ENCODE peak calls at places on chromosomes 3 and 15, in seven cellular contexts. One of them, this sample, is unnamed.

GRCh38 chr3:12486001-12486400 is 1.7 kb downstream of the TSEN2 start:
- DNase-seq in CD4-positive, alpha-beta T cell: no peak
- DNase-seq in heart right ventricle: no peak
- DNase-seq in WERI-Rb-1: no peak
- DNase-seq in pancreas: no peak
- DNase-seq in IMR-90: no peak
- DNase-seq in stomach: no peak
- DNase-seq in this sample: no peak

GRCh38 chr3:55893045-55893664 is 406.0 kb upstream of the WNT5A start:
- DNase-seq in CD4-positive, alpha-beta T cell: no peak
- DNase-seq in heart right ventricle: no peak
- DNase-seq in WERI-Rb-1: no peak
- DNase-seq in pancreas: no peak
- DNase-seq in IMR-90: peak
- DNase-seq in stomach: no peak
- DNase-seq in this sample: no peak

GRCh38 chr15:34031987-34032760 is 6.8 kb downstream of the AVEN start:
- DNase-seq in CD4-positive, alpha-beta T cell: no peak
- DNase-seq in heart right ventricle: no peak
- DNase-seq in WERI-Rb-1: no peak
- DNase-seq in pancreas: no peak
- DNase-seq in IMR-90: no peak
- DNase-seq in stomach: no peak
- DNase-seq in this sample: no peak

GRCh38 chr3:80307844-80308243 is 540.0 kb upstream of the ROBO1 start:
- DNase-seq in CD4-positive, alpha-beta T cell: no peak
- DNase-seq in heart right ventricle: no peak
- DNase-seq in WERI-Rb-1: no peak
- DNase-seq in pancreas: no peak
- DNase-seq in IMR-90: no peak
- DNase-seq in stomach: no peak
- DNase-seq in this sample: no peak

GRCh38 chr15:43285609-43286037 is 18.9 kb upstream of the TGM5 start:
- DNase-seq in CD4-positive, alpha-beta T cell: no peak
- DNase-seq in heart right ventricle: no peak
- DNase-seq in WERI-Rb-1: peak
- DNase-seq in pancreas: no peak
- DNase-seq in IMR-90: peak
- DNase-seq in stomach: peak
- DNase-seq in this sample: peak

GRCh38 chr3:107959767-107960166 is 131.1 kb downstream of the CD47 start:
- DNase-seq in CD4-positive, alpha-beta T cell: no peak
- DNase-seq in heart right ventricle: no peak
- DNase-seq in WERI-Rb-1: no peak
- DNase-seq in pancreas: no peak
- DNase-seq in IMR-90: peak
- DNase-seq in stomach: no peak
- DNase-seq in this sample: no peak

GRCh38 chr3:52527039-52527731 is 6.5 kb downstream of the NT5DC2 start:
- DNase-seq in CD4-positive, alpha-beta T cell: no peak
- DNase-seq in heart right ventricle: peak
- DNase-seq in WERI-Rb-1: no peak
- DNase-seq in pancreas: peak
- DNase-seq in IMR-90: no peak
- DNase-seq in stomach: no peak
- DNase-seq in this sample: no peak

GRCh38 chr3:7813412-7813811 is 688.2 kb upstream of the LMCD1 start:
- DNase-seq in CD4-positive, alpha-beta T cell: no peak
- DNase-seq in heart right ventricle: no peak
- DNase-seq in WERI-Rb-1: peak
- DNase-seq in pancreas: no peak
- DNase-seq in IMR-90: no peak
- DNase-seq in stomach: no peak
- DNase-seq in this sample: no peak

GRCh38 chr3:71579934-71580318 is 3.6 kb downstream of the FOXP1 start:
- DNase-seq in CD4-positive, alpha-beta T cell: no peak
- DNase-seq in heart right ventricle: no peak
- DNase-seq in WERI-Rb-1: no peak
- DNase-seq in pancreas: no peak
- DNase-seq in IMR-90: peak
- DNase-seq in stomach: no peak
- DNase-seq in this sample: no peak

GRCh38 chr3:50675179-50676030 is 678 bp downstream of the DOCK3 start:
- DNase-seq in CD4-positive, alpha-beta T cell: peak
- DNase-seq in heart right ventricle: peak
- DNase-seq in WERI-Rb-1: peak
- DNase-seq in pancreas: peak
- DNase-seq in IMR-90: no peak
- DNase-seq in stomach: no peak
- DNase-seq in this sample: peak

GRCh38 chr3:94024385-94024784 is 4.0 kb downstream of the STX19 start:
- DNase-seq in CD4-positive, alpha-beta T cell: no peak
- DNase-seq in heart right ventricle: no peak
- DNase-seq in WERI-Rb-1: no peak
- DNase-seq in pancreas: no peak
- DNase-seq in IMR-90: peak
- DNase-seq in stomach: no peak
- DNase-seq in this sample: no peak

GRCh38 chr3:161854232-161854771 is 357.7 kb downstream of the OTOL1 start:
- DNase-seq in CD4-positive, alpha-beta T cell: no peak
- DNase-seq in heart right ventricle: no peak
- DNase-seq in WERI-Rb-1: peak
- DNase-seq in pancreas: peak
- DNase-seq in IMR-90: peak
- DNase-seq in stomach: peak
- DNase-seq in this sample: no peak

GRCh38 chr3:185270956-185271332 is 17.1 kb upstream of the EHHADH start:
- DNase-seq in CD4-positive, alpha-beta T cell: no peak
- DNase-seq in heart right ventricle: no peak
- DNase-seq in WERI-Rb-1: no peak
- DNase-seq in pancreas: no peak
- DNase-seq in IMR-90: no peak
- DNase-seq in stomach: no peak
- DNase-seq in this sample: no peak

GRCh38 chr3:118772036-118773030 is 262.3 kb downstream of the IGSF11 start:
- DNase-seq in CD4-positive, alpha-beta T cell: no peak
- DNase-seq in heart right ventricle: no peak
- DNase-seq in WERI-Rb-1: no peak
- DNase-seq in pancreas: no peak
- DNase-seq in IMR-90: no peak
- DNase-seq in stomach: no peak
- DNase-seq in this sample: no peak

GRCh38 chr3:172675371-172676193 is 35.3 kb downstream of the NCEH1 start:
- DNase-seq in CD4-positive, alpha-beta T cell: no peak
- DNase-seq in heart right ventricle: no peak
- DNase-seq in WERI-Rb-1: no peak
- DNase-seq in pancreas: no peak
- DNase-seq in IMR-90: peak
- DNase-seq in stomach: no peak
- DNase-seq in this sample: no peak

GRCh38 chr3:106957021-106957420 is 420.2 kb upstream of the CCDC54 start:
- DNase-seq in CD4-positive, alpha-beta T cell: no peak
- DNase-seq in heart right ventricle: no peak
- DNase-seq in WERI-Rb-1: no peak
- DNase-seq in pancreas: no peak
- DNase-seq in IMR-90: peak
- DNase-seq in stomach: no peak
- DNase-seq in this sample: no peak

GRCh38 chr15:40269604-40270003 is 13.3 kb downstream of the ANKRD63 start:
- DNase-seq in CD4-positive, alpha-beta T cell: no peak
- DNase-seq in heart right ventricle: no peak
- DNase-seq in WERI-Rb-1: no peak
- DNase-seq in pancreas: no peak
- DNase-seq in IMR-90: no peak
- DNase-seq in stomach: no peak
- DNase-seq in this sample: no peak

GRCh38 chr3:78979083-78979482 is 788.7 kb downstream of the ROBO1 start:
- DNase-seq in CD4-positive, alpha-beta T cell: no peak
- DNase-seq in heart right ventricle: no peak
- DNase-seq in WERI-Rb-1: no peak
- DNase-seq in pancreas: no peak
- DNase-seq in IMR-90: no peak
- DNase-seq in stomach: no peak
- DNase-seq in this sample: no peak

GRCh38 chr3:104040896-104041295 is 1325.8 kb upstream of the ALCAM start:
- DNase-seq in CD4-positive, alpha-beta T cell: no peak
- DNase-seq in heart right ventricle: no peak
- DNase-seq in WERI-Rb-1: no peak
- DNase-seq in pancreas: no peak
- DNase-seq in IMR-90: no peak
- DNase-seq in stomach: no peak
- DNase-seq in this sample: no peak

GRCh38 chr3:116947148-116947547 is 237.6 kb downstream of the TUSC7 start:
- DNase-seq in CD4-positive, alpha-beta T cell: no peak
- DNase-seq in heart right ventricle: no peak
- DNase-seq in WERI-Rb-1: no peak
- DNase-seq in pancreas: no peak
- DNase-seq in IMR-90: no peak
- DNase-seq in stomach: no peak
- DNase-seq in this sample: no peak

GRCh38 chr3:13483988-13484695 is 4.0 kb downstream of the HDAC11 start:
- DNase-seq in CD4-positive, alpha-beta T cell: no peak
- DNase-seq in heart right ventricle: no peak
- DNase-seq in WERI-Rb-1: no peak
- DNase-seq in pancreas: peak
- DNase-seq in IMR-90: no peak
- DNase-seq in stomach: no peak
- DNase-seq in this sample: peak

GRCh38 chr3:45665101-45665572 is 24.1 kb upstream of the SACM1L start:
- DNase-seq in CD4-positive, alpha-beta T cell: peak
- DNase-seq in heart right ventricle: no peak
- DNase-seq in WERI-Rb-1: peak
- DNase-seq in pancreas: no peak
- DNase-seq in IMR-90: peak
- DNase-seq in stomach: peak
- DNase-seq in this sample: no peak

GRCh38 chr3:146912233-146913015 is 307.3 kb upstream of the PLSCR5 start:
- DNase-seq in CD4-positive, alpha-beta T cell: no peak
- DNase-seq in heart right ventricle: no peak
- DNase-seq in WERI-Rb-1: no peak
- DNase-seq in pancreas: no peak
- DNase-seq in IMR-90: no peak
- DNase-seq in stomach: no peak
- DNase-seq in this sample: no peak

GRCh38 chr3:194272861-194273266 is 78.3 kb downstream of the CPN2 start:
- DNase-seq in CD4-positive, alpha-beta T cell: no peak
- DNase-seq in heart right ventricle: no peak
- DNase-seq in WERI-Rb-1: peak
- DNase-seq in pancreas: peak
- DNase-seq in IMR-90: no peak
- DNase-seq in stomach: no peak
- DNase-seq in this sample: no peak

GRCh38 chr3:135788978-135789377 is 176.6 kb upstream of the PPP2R3A start:
- DNase-seq in CD4-positive, alpha-beta T cell: no peak
- DNase-seq in heart right ventricle: no peak
- DNase-seq in WERI-Rb-1: no peak
- DNase-seq in pancreas: no peak
- DNase-seq in IMR-90: no peak
- DNase-seq in stomach: no peak
- DNase-seq in this sample: no peak

GRCh38 chr3:135792174-135792573 is 173.4 kb upstream of the PPP2R3A start:
- DNase-seq in CD4-positive, alpha-beta T cell: no peak
- DNase-seq in heart right ventricle: no peak
- DNase-seq in WERI-Rb-1: peak
- DNase-seq in pancreas: no peak
- DNase-seq in IMR-90: no peak
- DNase-seq in stomach: no peak
- DNase-seq in this sample: no peak
- TF ChIP-seq CTCF in CD4-positive, alpha-beta T cell: no peak
- TF ChIP-seq CTCF in heart right ventricle: no peak
- TF ChIP-seq CTCF in WERI-Rb-1: peak
- TF ChIP-seq CTCF in pancreas: no peak
- TF ChIP-seq CTCF in IMR-90: no peak
- TF ChIP-seq CTCF in stomach: no peak
- TF ChIP-seq CTCF in this sample: no peak

DNA sequence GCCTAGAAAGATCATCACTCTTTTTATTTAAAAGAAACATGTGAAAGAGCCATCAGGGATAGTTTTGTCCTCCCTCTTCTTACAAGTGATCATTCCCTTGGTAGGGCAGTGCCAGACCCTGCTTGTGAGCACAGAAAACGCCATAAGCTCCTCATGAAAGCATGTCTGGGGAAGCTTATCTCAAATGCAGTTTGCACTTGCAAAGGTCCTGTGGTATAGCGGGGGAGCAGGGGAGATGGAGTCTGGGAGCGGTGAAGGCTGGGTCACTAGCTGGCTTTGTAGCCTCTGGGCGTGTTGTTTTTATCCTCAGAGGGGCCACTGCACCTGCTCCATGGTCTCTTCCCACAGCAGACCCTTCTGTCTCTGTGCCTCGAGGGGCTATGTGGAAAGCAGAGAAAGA is 141.9 kb downstream of the IGF1R start:
- DNase-seq in CD4-positive, alpha-beta T cell: no peak
- DNase-seq in heart right ventricle: no peak
- DNase-seq in WERI-Rb-1: no peak
- DNase-seq in pancreas: no peak
- DNase-seq in IMR-90: no peak
- DNase-seq in stomach: no peak
- DNase-seq in this sample: no peak
- H3K27ac ChIP-seq in CD4-positive, alpha-beta T cell: no peak
- H3K27ac ChIP-seq in heart right ventricle: no peak
- H3K27ac ChIP-seq in WERI-Rb-1: no peak
- H3K27ac ChIP-seq in pancreas: no peak
- H3K27ac ChIP-seq in IMR-90: no peak
- H3K27ac ChIP-seq in stomach: no peak
- H3K27ac ChIP-seq in this sample: no peak

DNA sequence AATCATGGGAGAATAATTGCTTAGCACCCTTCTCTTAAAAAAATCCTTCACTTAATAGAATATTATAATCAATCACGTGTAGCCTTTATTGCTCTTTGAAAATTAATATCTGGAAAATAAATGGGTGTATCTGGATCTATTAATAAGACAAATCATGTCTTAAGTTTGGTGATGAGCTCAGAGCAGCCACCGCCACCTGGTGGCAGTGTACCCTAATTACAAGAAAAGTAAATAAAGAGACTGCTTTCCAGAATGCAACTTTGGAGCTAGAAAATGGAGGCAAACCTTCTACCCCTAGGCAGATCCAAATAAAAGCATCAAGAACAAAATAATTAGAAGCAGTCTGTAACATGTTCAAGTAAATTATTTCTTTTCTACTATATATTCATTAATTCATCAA is 43.5 kb downstream of the EPHB1 start:
- DNase-seq in CD4-positive, alpha-beta T cell: no peak
- DNase-seq in heart right ventricle: no peak
- DNase-seq in WERI-Rb-1: no peak
- DNase-seq in pancreas: no peak
- DNase-seq in IMR-90: no peak
- DNase-seq in stomach: no peak
- DNase-seq in this sample: no peak
- TF ChIP-seq CTCF in CD4-positive, alpha-beta T cell: no peak
- TF ChIP-seq CTCF in heart right ventricle: no peak
- TF ChIP-seq CTCF in WERI-Rb-1: no peak
- TF ChIP-seq CTCF in pancreas: no peak
- TF ChIP-seq CTCF in IMR-90: peak
- TF ChIP-seq CTCF in stomach: peak
- TF ChIP-seq CTCF in this sample: no peak

DNA sequence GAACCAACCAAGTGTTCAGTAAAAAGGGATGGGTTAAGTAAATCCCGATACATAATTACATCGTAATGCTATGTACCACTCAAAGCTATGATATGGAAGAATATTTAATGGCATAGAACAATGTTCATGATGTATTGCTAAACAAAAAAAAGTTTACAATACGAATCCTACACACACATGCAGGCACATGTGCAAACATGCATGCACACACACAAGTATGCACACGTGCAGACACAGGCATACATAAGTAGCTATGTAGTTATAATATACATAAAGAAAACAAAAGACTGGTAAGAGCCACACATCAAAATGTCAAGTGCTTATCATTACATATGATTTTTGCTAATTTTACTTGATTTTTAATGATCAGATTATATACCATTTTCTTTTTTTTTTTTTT is 74.2 kb downstream of the ARRDC4 start:
- DNase-seq in CD4-positive, alpha-beta T cell: no peak
- DNase-seq in heart right ventricle: no peak
- DNase-seq in WERI-Rb-1: no peak
- DNase-seq in pancreas: no peak
- DNase-seq in IMR-90: no peak
- DNase-seq in stomach: no peak
- DNase-seq in this sample: no peak
- H3K27ac ChIP-seq in CD4-positive, alpha-beta T cell: no peak
- H3K27ac ChIP-seq in heart right ventricle: no peak
- H3K27ac ChIP-seq in WERI-Rb-1: no peak
- H3K27ac ChIP-seq in pancreas: no peak
- H3K27ac ChIP-seq in IMR-90: no peak
- H3K27ac ChIP-seq in stomach: no peak
- H3K27ac ChIP-seq in this sample: no peak

This sample was measured in dorsolateral prefrontal cortex.